ENCODE peak calls at places on chromosomes 4 and X, in six cellular contexts. A, G, L, U, S and K are unnamed samples.

GRCh38 chr4:48787031-48787430 is 7.0 kb upstream of the FRYL start:
- DNase-seq in A (no peak), G (no peak), L (no peak), U (no peak), S (no peak), K (no peak)

GRCh38 chr4:38503689-38504395 is 160.2 kb upstream of the KLF3 start:
- DNase-seq in A (no peak), G (no peak), L (no peak), U (no peak), S (no peak), K (no peak)

GRCh38 chr4:8915201-8916200 is 43.9 kb upstream of the HMX1 start:
- DNase-seq in A (no peak), G (no peak), L (no peak), U (no peak), S (no peak), K (no peak)

GRCh38 chr4:106062452-106062875 is 167.2 kb downstream of the NPNT start:
- DNase-seq in A (no peak), G (no peak), L (peak; percentile 31), U (peak; percentile 41), S (peak; percentile 94), K (no peak)

GRCh38 chrX:39936886-39937770 is 160.6 kb downstream of the BCOR start:
- DNase-seq in A (no peak), G (no peak), L (no peak), U (no peak), S (no peak), K (no peak)

GRCh38 chr4:176668324-176668723 is 124.4 kb downstream of the VEGFC start:
- DNase-seq in A (no peak), G (no peak), L (no peak), U (peak; percentile 30), S (peak; percentile 18), K (no peak)

GRCh38 chr4:182562350-182562749 is 319.1 kb downstream of the TENM3 start:
- DNase-seq in A (no peak), G (no peak), L (no peak), U (no peak), S (peak; percentile 7), K (no peak)

GRCh38 chrX:115178473-115178872 is 10.7 kb upstream of the RBMXL3 start:
- DNase-seq in A (no peak), G (no peak), L (no peak), U (no peak), S (no peak), K (no peak)

GRCh38 chrX:121570072-121570841 is 522.8 kb downstream of the GLUD2 start:
- DNase-seq in A (no peak), G (no peak), L (no peak), U (peak; percentile 7), S (peak; percentile 26), K (no peak)

GRCh38 chrX:40039887-40040286 is 57.9 kb downstream of the BCOR start:
- DNase-seq in A (no peak), G (no peak), L (no peak), U (no peak), S (no peak), K (no peak)

GRCh38 chr4:24584175-24584850 is at the start of gene DHX15:
- DNase-seq in A (peak; percentile 94), G (peak; percentile 95), L (peak; percentile 92), U (peak; percentile 99), S (peak; percentile 99), K (peak; percentile 98)